ENCODE peak calls at places on chromosomes 4 and X, in seven cellular contexts. A is bronchial epithelial cell; P is astrocyte of the spinal cord; H is lung; J is fibroblast of lung; B is activated CD4-positive, alpha-beta T cell treated with anti-CD3 and anti-CD28 coated beads, Interleukin-2, amount 50 U/mL, for 4 hours; Q is kidney epithelial cell. N is an unnamed sample.

GRCh38 chr4:107743532-107743931 is 23.5 kb upstream of the PAPSS1 start:
- DNase-seq in B (no peak), Q (no peak), P (no peak), H (no peak), J (no peak), A (no peak), N (no peak)

GRCh38 chr4:18388029-18388428 is 366.5 kb upstream of the LCORL start:
- DNase-seq in J (no peak), Q (no peak), P (no peak), B (no peak), H (no peak), A (no peak), N (no peak)

GRCh38 chr4:54067163-54067562 is 2.8 kb upstream of the CHIC2 start:
- DNase-seq in H (no peak), P (peak), Q (peak), A (peak), J (peak), B (no peak), N (no peak)

GRCh38 chr4:139913398-139913990 is 240.5 kb downstream of the MAML3 start:
- DNase-seq in J (peak), H (no peak), Q (no peak), B (no peak), P (peak), A (peak), N (no peak)

GRCh38 chrX:72131317-72132294 is at the start of gene RTL5:
- DNase-seq in H (peak), P (peak), B (peak), Q (peak), J (peak), A (peak), N (peak)

GRCh38 chrX:150771116-150771515 is 77.9 kb downstream of the MTMR1 start:
- DNase-seq in P (no peak), J (no peak), A (no peak), H (no peak), B (no peak), Q (no peak), N (no peak)

GRCh38 chr4:40183615-40184411 is 13.0 kb upstream of the RHOH start:
- DNase-seq in A (peak), Q (no peak), J (no peak), H (no peak), P (peak), B (no peak), N (no peak)

GRCh38 chrX:153903238-153903980 is 1.1 kb upstream of the AVPR2 start:
- DNase-seq in A (no peak), P (no peak), B (no peak), J (no peak), H (no peak), Q (no peak), N (no peak)

GRCh38 chrX:22634081-22634480 is 361.4 kb downstream of the CBLL2 start:
- DNase-seq in A (no peak), P (peak), J (peak), H (no peak), Q (no peak), B (no peak), N (no peak)

GRCh38 chrX:153763298-153763932 is 634 bp upstream of the PLXNB3 start:
- DNase-seq in A (no peak), Q (no peak), P (no peak), B (no peak), H (no peak), J (no peak), N (no peak)

GRCh38 chr4:6749340-6750171 is 33.0 kb upstream of the KIAA0232 start:
- DNase-seq in Q (no peak), J (peak), B (no peak), H (peak), A (peak), P (peak), N (no peak)

GRCh38 chrX:2327423-2327822 is 173.4 kb downstream of the DHRSX start:
- DNase-seq in P (no peak), B (no peak), A (no peak), J (no peak), H (no peak), Q (no peak), N (no peak)

GRCh38 chr4:175246941-175247340 is 328.8 kb downstream of the ADAM29 start:
- DNase-seq in Q (no peak), A (peak), J (no peak), H (no peak), P (peak), B (no peak), N (no peak)

GRCh38 chr4:172813359-172813923 is 355.2 kb upstream of the GALNT7 start:
- DNase-seq in Q (no peak), A (no peak), P (peak), B (no peak), J (no peak), H (no peak), N (no peak)

GRCh38 chr4:141652161-141652778 is 15.9 kb downstream of the IL15 start:
- DNase-seq in P (peak), J (peak), Q (no peak), B (no peak), H (no peak), A (no peak), N (no peak)

GRCh38 chrX:115689931-115690330 is 129.0 kb downstream of the PLS3 start:
- DNase-seq in Q (no peak), P (peak), A (no peak), B (no peak), J (no peak), H (no peak), N (no peak)

GRCh38 chr4:183588169-183588675 is 70.8 kb downstream of the RWDD4 start:
- DNase-seq in A (no peak), J (peak), H (no peak), B (no peak), P (no peak), Q (no peak), N (no peak)

GRCh38 chrX:30570505-30570904 is 7.1 kb downstream of the TASL start:
- DNase-seq in B (no peak), P (peak), J (peak), H (no peak), A (peak), Q (no peak), N (no peak)

GRCh38 chrX:13059269-13059668 is 14.8 kb upstream of the FAM9C start:
- DNase-seq in J (no peak), H (no peak), P (no peak), A (no peak), B (no peak), Q (no peak), N (no peak)

GRCh38 chr4:38782452-38783108 is at the start of gene TLR10:
- DNase-seq in B (no peak), H (peak), J (peak), Q (no peak), P (peak), A (peak), N (no peak)